ENCODE peak calls at places on chromosomes 3 and 15, in four cellular contexts. I is Right ventricle myocardium superior, Y is M059J, M is HCT116. J is an unnamed sample.

GRCh38 chr15:35281515-35281914 is 196.4 kb upstream of the NANOGP8 start:
- DNase-seq in I (no peak), Y (peak), M (peak), J (no peak)

GRCh38 chr3:141127344-141128125 is 76.4 kb downstream of the SPSB4 start:
- DNase-seq in Y (no peak), I (no peak), M (no peak), J (no peak)

GRCh38 chr3:188170461-188171459 is 16.8 kb downstream of the LPP start:
- DNase-seq in I (no peak), Y (peak), M (no peak), J (no peak)

GRCh38 chr15:51234181-51234927 is 104.0 kb downstream of the CYP19A1 start:
- DNase-seq in Y (no peak), I (no peak), M (no peak), J (no peak)

GRCh38 chr3:64111872-64112271 is 88.6 kb upstream of the PSMD6 start:
- DNase-seq in M (no peak), Y (no peak), I (no peak), J (no peak)

GRCh38 chr3:127628788-127629456 is at the start of gene PODXL2:
- DNase-seq in M (peak), Y (peak), I (peak), J (no peak)

GRCh38 chr15:64024172-64025050 is 21.9 kb downstream of the DAPK2 start:
- DNase-seq in I (no peak), Y (peak), M (no peak), J (no peak)

GRCh38 chr3:126356373-126357298 is 572 bp downstream of the KLF15 start:
- DNase-seq in M (no peak), Y (no peak), I (peak), J (no peak)

GRCh38 chr3:107822308-107822707 is 268.5 kb downstream of the CD47 start:
- DNase-seq in I (no peak), M (no peak), Y (no peak), J (no peak)

GRCh38 chr3:55283441-55283925 is 203.6 kb downstream of the WNT5A start:
- DNase-seq in I (no peak), M (no peak), Y (peak), J (no peak)

GRCh38 chr3:115784739-115785571 is 161.6 kb downstream of the GAP43 start:
- DNase-seq in I (no peak), Y (peak), M (no peak), J (no peak)

GRCh38 chr3:134527037-134527436 is 41.2 kb downstream of the CEP63 start:
- DNase-seq in Y (no peak), M (no peak), I (no peak), J (peak)

GRCh38 chr3:61961882-61962281 is 400.5 kb downstream of the PTPRG start:
- DNase-seq in Y (no peak), M (no peak), I (no peak), J (no peak)

GRCh38 chr15:100383302-100384107 is 41.7 kb upstream of the ADAMTS17 start:
- DNase-seq in I (no peak), Y (peak), M (peak), J (no peak)

J was measured in effector CD4-positive, alpha-beta T cell.